ENCODE peak calls at places on chromosome 5, in four cellular contexts. R is amniotic stem cell; O is activated naive CD8-positive, alpha-beta T cell treated with anti-CD3 and anti-CD28 coated beads, Interleukin-2, amount 50 U/mL, for 16 hours; G is stimulated activated CD4-positive, alpha-beta T cell treated with anti-CD3 and anti-CD28 coated beads, Interleukin-2, amount 100 ng/mL, for 48 hours. F is an unnamed sample.

GRCh38 chr5:150622157-150622556 is 18.3 kb upstream of the SYNPO start:
- DNase-seq in R (no peak), O (no peak), G (no peak), F (no peak)

GRCh38 chr5:138972836-138973235 is 97.7 kb upstream of the LRRTM2 start:
- DNase-seq in O (no peak), G (no peak), R (no peak), F (no peak)

GRCh38 chr5:157162919-157163510 is 3.0 kb downstream of the GARIN3 start:
- DNase-seq in R (no peak), O (no peak), G (no peak), F (no peak)

GRCh38 chr5:160030631-160031377 is 21.9 kb downstream of the TTC1 start:
- DNase-seq in G (no peak), R (no peak), O (no peak), F (no peak)

GRCh38 chr5:169717298-169717697 is 80.2 kb downstream of the DOCK2 start:
- DNase-seq in G (no peak), O (no peak), R (no peak), F (no peak)

GRCh38 chr5:142959683-142960308 is 189.6 kb downstream of the ARHGAP26 start:
- DNase-seq in G (no peak), R (no peak), O (no peak), F (no peak)

GRCh38 chr5:124746252-124746915 is at the start of gene ZNF608:
- DNase-seq in O (no peak), G (no peak), R (no peak), F (peak)

GRCh38 chr5:1515311-1515920 is 8.3 kb downstream of the LPCAT1 start:
- DNase-seq in G (no peak), O (no peak), R (no peak), F (no peak)

GRCh38 chr5:16754086-16754485 is 137.3 kb upstream of the RETREG1 start:
- DNase-seq in R (no peak), O (no peak), G (no peak), F (no peak)

GRCh38 chr5:72633041-72633445 is 125.8 kb upstream of the ZNF366 start:
- DNase-seq in O (no peak), G (no peak), R (no peak), F (no peak)

GRCh38 chr5:141507387-141508091 is 18.7 kb downstream of the PCDHGC5 start:
- DNase-seq in G (no peak), R (peak), O (no peak), F (no peak)

GRCh38 chr5:154325566-154325965 is 120.2 kb upstream of the SAP30L start:
- DNase-seq in O (no peak), G (no peak), R (no peak), F (no peak)

GRCh38 chr5:126809932-126810331 is 33.0 kb downstream of the LMNB1 start:
- DNase-seq in G (no peak), O (no peak), R (no peak), F (no peak)

GRCh38 chr5:79416499-79416898 is 97.4 kb downstream of the HOMER1 start:
- DNase-seq in O (no peak), R (no peak), G (no peak), F (no peak)

GRCh38 chr5:36153299-36153677 is 1.4 kb downstream of the SKP2 start:
- DNase-seq in G (no peak), R (no peak), O (no peak), F (no peak)

GRCh38 chr5:147568710-147569109 is 58.8 kb upstream of the DPYSL3 start:
- DNase-seq in O (no peak), G (no peak), R (no peak), F (no peak)

GRCh38 chr5:34626751-34627150 is 29.4 kb upstream of the RAI14 start:
- DNase-seq in G (no peak), R (no peak), O (no peak), F (no peak)

GRCh38 chr5:168651654-168652053 is 72.5 kb upstream of the PANK3 start:
- DNase-seq in R (no peak), O (no peak), G (no peak), F (no peak)

GRCh38 chr5:178520851-178521250 is 69.3 kb downstream of the COL23A1 start:
- DNase-seq in R (no peak), O (no peak), G (no peak), F (no peak)

GRCh38 chr5:157563373-157564148 is 12.0 kb downstream of the ADAM19 start:
- DNase-seq in G (no peak), R (peak), O (no peak), F (no peak)

GRCh38 chr5:39670955-39671354 is 246.2 kb upstream of the DAB2 start:
- DNase-seq in G (no peak), O (no peak), R (no peak), F (no peak)

GRCh38 chr5:66923922-66924321 is 272.7 kb downstream of the CD180 start:
- DNase-seq in G (no peak), R (no peak), O (no peak), F (no peak)

GRCh38 chr5:43041131-43041668 is 1.1 kb upstream of the ANXA2R start:
- DNase-seq in R (no peak), O (no peak), G (no peak), F (no peak)

GRCh38 chr5:94432499-94432898 is 185.9 kb downstream of the KIAA0825 start:
- DNase-seq in R (no peak), G (no peak), O (no peak), F (no peak)

GRCh38 chr5:149028161-149028560 is 34.7 kb downstream of the SH3TC2 start:
- DNase-seq in G (no peak), R (no peak), O (no peak), F (no peak)

GRCh38 chr5:104344809-104345512 is 782.4 kb upstream of the NUDT12 start:
- DNase-seq in G (no peak), O (no peak), R (peak), F (no peak)